ENCODE peak calls at places on chromosome X, in seven cellular contexts. T is heart left ventricle, Z is psoas muscle, X is endothelial cell of umbilical vein, D is colonic mucosa, B is heart right ventricle, C is cardiac muscle cell. P is an unnamed sample.

GRCh38 chrX:153454901-153455550 is 9.2 kb upstream of the TREX2 start:
- DNase-seq in C (no peak), B (no peak), T (no peak), D (no peak), X (no peak), Z (no peak), P (no peak)

GRCh38 chrX:7943600-7944245 is 16.5 kb upstream of the PNPLA4 start:
- DNase-seq in B (no peak), T (no peak), D (peak; percentile 38), C (no peak), X (no peak), Z (no peak), P (no peak)

GRCh38 chrX:24396236-24396929 is 35.9 kb downstream of the SUPT20HL1 start:
- DNase-seq in X (peak; percentile 42), B (no peak), T (no peak), Z (no peak), D (no peak), C (no peak), P (no peak)

GRCh38 chrX:120752431-120753128 is 122.7 kb upstream of the C1GALT1C1 start:
- DNase-seq in X (no peak), Z (no peak), T (no peak), B (no peak), C (no peak), D (no peak), P (no peak)

GRCh38 chrX:96540111-96540631 is 144.5 kb upstream of the DIAPH2 start:
- DNase-seq in Z (no peak), B (no peak), D (no peak), T (no peak), C (no peak), X (no peak), P (no peak)

GRCh38 chrX:46551494-46552128 is 6.4 kb upstream of the ZNF674 start:
- DNase-seq in B (no peak), T (no peak), C (no peak), X (no peak), D (no peak), Z (no peak), P (no peak)

GRCh38 chrX:118345045-118345400 is 883 bp upstream of the WDR44 start:
- DNase-seq in B (no peak), C (no peak), X (no peak), Z (no peak), D (no peak), T (no peak), P (no peak)

GRCh38 chrX:128816919-128817318 is 706.4 kb downstream of the SMARCA1 start:
- DNase-seq in D (no peak), C (peak; percentile 41), B (no peak), Z (no peak), X (no peak), T (no peak), P (no peak)

GRCh38 chrX:3811331-3812311 is 98.2 kb upstream of the PRKX start:
- DNase-seq in D (no peak), C (peak; percentile 44), T (peak; percentile 14), Z (no peak), X (no peak), B (peak; percentile 12), P (no peak)

GRCh38 chrX:24113161-24113560 is 36.4 kb upstream of the ZFX start:
- DNase-seq in B (no peak), C (no peak), T (no peak), X (no peak), D (no peak), Z (no peak), P (no peak)

GRCh38 chrX:46791927-46792825 is 33.3 kb upstream of the SLC9A7 start:
- DNase-seq in D (no peak), T (no peak), X (peak; percentile 84), C (no peak), Z (no peak), B (no peak), P (peak; percentile 45)

GRCh38 chrX:46611658-46612362 is 38.2 kb downstream of the CHST7 start:
- DNase-seq in Z (no peak), B (no peak), T (no peak), X (no peak), D (no peak), C (no peak), P (no peak)

GRCh38 chrX:24204958-24205357 is 55.4 kb downstream of the ZFX start:
- DNase-seq in X (no peak), D (no peak), B (no peak), Z (no peak), C (no peak), T (no peak), P (no peak)

DNA sequence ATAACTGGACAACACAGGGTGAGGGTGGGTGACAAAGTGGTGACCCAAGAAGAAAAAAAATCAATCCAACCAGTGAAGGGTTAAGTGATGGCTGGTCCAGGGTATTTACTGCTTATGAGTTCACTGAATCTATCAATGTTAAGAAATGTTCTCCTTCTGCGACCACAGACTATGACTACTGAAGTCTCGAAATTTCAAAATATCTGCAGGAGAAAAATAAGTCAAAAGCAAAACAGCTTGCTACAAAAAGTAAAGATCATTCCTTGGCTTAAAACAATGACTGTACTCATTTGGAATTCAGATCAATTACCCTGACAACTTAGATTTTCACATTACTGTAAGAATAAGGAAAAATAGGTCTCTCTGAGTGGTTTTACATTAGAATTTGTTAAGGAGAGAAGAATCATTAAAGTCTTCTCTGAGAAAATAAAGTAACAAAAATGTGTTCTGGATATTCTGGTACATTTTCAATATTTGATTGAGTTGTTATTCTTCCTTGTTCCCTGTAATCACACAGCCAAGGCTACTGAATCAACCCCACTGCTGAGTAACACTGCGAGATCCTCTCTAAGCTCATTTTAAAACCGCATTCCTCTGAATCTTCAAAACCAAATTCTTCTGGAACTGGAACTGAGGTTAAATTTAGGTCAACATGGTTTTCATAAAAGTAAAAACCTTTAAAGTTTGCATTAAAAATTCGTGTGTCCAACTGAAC is 22.7 kb downstream of the SMPX start:
- DNase-seq in C (no peak), B (no peak), Z (no peak), D (no peak), T (no peak), X (no peak), P (no peak)
- H3K27ac ChIP-seq in C (no peak overlapping the region), B (no peak overlapping the region), Z (peak overlapping the region; percentile 28), D (no peak overlapping the region), T (no peak overlapping the region), X (no peak overlapping the region), P (no peak overlapping the region)

GRCh38 chrX:19628006-19628575 is 112.8 kb upstream of the MAP3K15 start:
- DNase-seq in Z (no peak), D (peak; percentile 52), T (no peak), X (no peak), C (no peak), B (no peak), P (no peak)

GRCh38 chrX:19630776-19631707 is 115.7 kb upstream of the MAP3K15 start:
- DNase-seq in D (no peak), B (no peak), C (no peak), Z (no peak), T (no peak), X (no peak), P (no peak)

GRCh38 chrX:19627533-19627932 is 112.2 kb upstream of the MAP3K15 start:
- DNase-seq in B (no peak), C (no peak), T (no peak), Z (no peak), D (no peak), X (no peak), P (no peak)

GRCh38 chrX:19629541-19629940 is 114.2 kb upstream of the MAP3K15 start:
- DNase-seq in D (no peak), B (no peak), X (no peak), Z (no peak), T (no peak), C (no peak), P (no peak)

DNA sequence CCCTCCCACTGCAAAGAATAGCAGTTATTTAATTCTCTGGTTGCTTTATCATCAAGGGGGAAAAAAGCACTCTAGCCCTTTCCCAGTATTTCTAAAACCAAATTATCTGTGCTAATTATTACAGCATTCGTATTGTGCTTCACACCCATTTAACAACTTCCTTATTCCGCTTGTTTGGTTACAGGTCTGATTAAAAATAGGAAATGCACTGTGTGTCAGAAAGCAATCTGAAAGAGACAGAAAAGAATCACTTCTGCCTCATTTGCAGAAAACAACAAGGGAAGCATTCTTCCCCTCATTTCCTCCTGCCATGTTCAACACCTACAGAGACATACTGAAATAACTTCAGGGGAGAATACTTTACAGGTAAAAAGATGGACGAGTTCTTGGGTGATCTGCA is 114.9 kb upstream of the MAP3K15 start:
- DNase-seq in B (no peak), T (no peak), X (no peak), Z (no peak), C (no peak), D (no peak), P (no peak)
- H3K4me1 ChIP-seq in B (no peaks in the 10 kb centered on the region), T (no peaks in the 10 kb centered on the region), X (peaks cover 8% of the 10 kb centered on the region), Z (no peaks in the 10 kb centered on the region), C (no peaks in the 10 kb centered on the region), D (no peaks in the 10 kb centered on the region), P (peaks cover 5% of the 10 kb centered on the region)

GRCh38 chrX:65671286-65671685 is 3.8 kb downstream of the MSN start:
- DNase-seq in Z (no peak), C (no peak), B (no peak), T (no peak), D (no peak), X (no peak), P (no peak)

GRCh38 chrX:65668362-65669310 is 1.2 kb downstream of the MSN start:
- DNase-seq in D (peak; percentile 55), C (peak; percentile 28), B (peak; percentile 84), Z (peak; percentile 65), X (peak; percentile 69), T (peak; percentile 82), P (peak; percentile 76)

GRCh38 chrX:65674351-65674893 is 7.0 kb downstream of the MSN start:
- DNase-seq in X (peak; percentile 43), T (no peak), D (no peak), C (peak; percentile 29), B (no peak), Z (no peak), P (no peak)

GRCh38 chrX:65673857-65674350 is 6.5 kb downstream of the MSN start:
- DNase-seq in Z (no peak), D (no peak), X (no peak), T (no peak), B (no peak), C (no peak), P (no peak)

DNA sequence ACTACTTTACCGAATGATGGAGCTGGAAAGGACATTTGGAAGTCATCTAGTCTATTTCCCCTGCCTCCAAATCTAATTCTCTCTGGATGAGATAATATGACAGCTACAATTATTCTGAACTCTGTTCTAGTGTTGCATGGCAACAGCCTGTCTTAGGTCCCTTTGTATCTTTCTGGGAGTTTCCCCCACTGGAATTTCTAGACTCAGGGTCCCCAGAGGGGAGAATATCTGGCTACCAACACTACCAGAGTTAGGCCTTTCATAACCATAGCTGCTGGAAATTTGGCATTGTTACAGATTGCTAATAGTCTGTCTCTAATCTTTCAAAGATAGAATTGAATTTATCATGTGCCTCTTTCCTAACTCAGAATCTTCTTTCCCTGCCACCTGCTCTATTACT is 4.5 kb downstream of the MSN start:
- DNase-seq in D (no peak), B (no peak), Z (no peak), X (no peak), T (no peak), C (no peak), P (no peak)
- H3K4me3 ChIP-seq in D (no peak overlapping the region), B (no peak overlapping the region), Z (peak overlapping the region; percentile 84), X (no peak overlapping the region), T (no peak overlapping the region), C (no peak overlapping the region), P (no peak overlapping the region)

DNA sequence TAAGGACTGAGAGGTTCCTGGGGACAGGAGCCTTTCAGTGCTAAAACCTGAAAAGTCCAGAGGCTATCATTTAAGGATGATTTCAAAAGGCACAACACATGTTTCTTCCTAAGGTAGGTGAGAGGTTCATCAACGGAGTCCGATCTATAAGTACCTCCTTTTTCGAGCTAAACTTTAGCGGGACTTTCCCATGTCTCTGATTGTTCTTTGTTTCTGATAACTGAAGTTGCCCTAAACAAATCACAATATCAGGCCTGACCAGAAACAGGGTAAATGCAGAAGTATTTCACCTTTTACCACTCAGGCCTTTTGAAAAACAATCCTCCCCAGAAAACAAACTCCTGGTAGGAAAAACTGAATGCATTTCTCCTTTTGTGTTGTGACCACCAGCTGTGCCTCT is 17.6 kb downstream of the PIR start:
- DNase-seq in D (no peak), T (no peak), B (no peak), X (peak; percentile 41), Z (no peak), C (no peak), P (no peak)
- H3K27ac ChIP-seq in D (no peak overlapping the region), T (peak overlapping the region; percentile 57), B (peak overlapping the region; percentile 65), X (peak overlapping the region; percentile 76), Z (no peak overlapping the region), C (no peak overlapping the region), P (no peak overlapping the region)

P was measured in left lung.